ENCODE peak calls at places on chromosomes 12 and 14, in four cellular contexts. Q, K, T and F are unnamed samples.

GRCh38 chr12:131264625-131265024 is 310.9 kb downstream of the ADGRD1 start:
- DNase-seq in Q (peak), K (no peak), T (peak), F (no peak)

GRCh38 chr14:75011356-75012097 is 8.8 kb downstream of the EIF2B2 start:
- DNase-seq in K (no peak), T (no peak), Q (no peak), F (no peak)

GRCh38 chr12:78210894-78211302 is 380.2 kb downstream of the NAV3 start:
- DNase-seq in Q (no peak), T (no peak), K (no peak), F (no peak)

GRCh38 chr14:49920260-49920659 is 27.4 kb downstream of the ARF6 start:
- DNase-seq in Q (no peak), K (no peak), T (no peak), F (no peak)

GRCh38 chr12:22334696-22335290 is at the start of gene ST8SIA1:
- DNase-seq in K (peak), Q (peak), T (peak), F (peak)

GRCh38 chr14:33742166-33742565 is 208.7 kb downstream of the EGLN3 start:
- DNase-seq in T (no peak), Q (no peak), K (no peak), F (no peak)

GRCh38 chr12:75699728-75700496 is 188.5 kb upstream of the KRR1 start:
- DNase-seq in K (no peak), Q (no peak), T (no peak), F (no peak)

GRCh38 chr12:32583535-32583934 is 95.6 kb upstream of the DNM1L start:
- DNase-seq in K (no peak), T (no peak), Q (no peak), F (no peak)

GRCh38 chr14:79764288-79764687 is 447.0 kb downstream of the DIO2 start:
- DNase-seq in K (no peak), T (no peak), Q (no peak), F (no peak)

GRCh38 chr12:10562306-10562933 is 51.0 kb downstream of the MAGOHB start:
- DNase-seq in T (no peak), K (no peak), Q (no peak), F (no peak)

GRCh38 chr12:113276306-113276705 is 55.0 kb downstream of the TPCN1 start:
- DNase-seq in K (peak), Q (no peak), T (no peak), F (no peak)

GRCh38 chr14:56400426-56400825 is 179.2 kb upstream of the TMEM260 start:
- DNase-seq in T (no peak), Q (no peak), K (no peak), F (no peak)

GRCh38 chr14:23299558-23299957 is 3.1 kb downstream of the PPP1R3E start:
- DNase-seq in T (no peak), Q (peak), K (no peak), F (no peak)

GRCh38 chr12:113186666-113187325 is 1.3 kb downstream of the RITA1 start:
- DNase-seq in K (no peak), T (peak), Q (no peak), F (no peak)

GRCh38 chr12:90808568-90808967 is 146.4 kb downstream of the CCER1 start:
- DNase-seq in Q (no peak), K (no peak), T (no peak), F (no peak)

GRCh38 chr12:127670796-127671195 is 596.2 kb upstream of the TMEM132C start:
- DNase-seq in Q (no peak), T (no peak), K (no peak), F (no peak)

GRCh38 chr12:116547955-116548471 is 11.2 kb upstream of the MAP1LC3B2 start:
- DNase-seq in K (no peak), T (no peak), Q (no peak), F (no peak)

GRCh38 chr14:61663312-61663974 is 31.9 kb upstream of the HIF1A start:
- DNase-seq in T (no peak), K (no peak), Q (no peak), F (no peak)

GRCh38 chr14:31205681-31206535 is 1.7 kb downstream of the HECTD1 start:
- DNase-seq in T (no peak), K (no peak), Q (no peak), F (no peak)

GRCh38 chr14:30996892-30997659 is 28.4 kb upstream of the AP4S1 start:
- DNase-seq in K (no peak), Q (no peak), T (no peak), F (no peak)

DNA sequence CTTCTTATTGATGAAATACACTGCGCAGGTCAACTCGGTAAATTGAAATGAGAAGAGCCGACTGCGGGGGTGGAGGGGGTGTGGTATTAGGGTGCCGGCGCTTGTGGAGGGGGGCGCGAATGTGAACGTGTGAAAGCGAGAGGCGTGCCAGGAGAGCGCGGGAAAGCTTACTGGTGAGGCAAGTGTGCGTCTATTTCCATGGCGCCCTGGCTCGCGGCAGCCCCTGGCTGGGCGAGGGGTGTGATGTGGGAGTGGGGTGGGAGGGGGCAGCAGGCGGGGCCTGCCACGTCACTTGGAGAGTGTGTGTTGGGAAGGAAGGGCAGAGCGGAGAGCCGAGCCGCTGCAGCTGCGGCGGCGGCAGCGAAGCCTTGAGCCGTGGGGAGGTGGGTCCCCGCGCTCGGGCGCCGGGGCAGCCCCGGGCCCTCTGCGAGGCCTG is 88.8 kb downstream of the GALNT8 start:
- DNase-seq in T (no peak), K (no peak), Q (peak), F (no peak)
- H3K4me3 ChIP-seq in T (peak), K (peak), Q (peak), F (peak)

DNA sequence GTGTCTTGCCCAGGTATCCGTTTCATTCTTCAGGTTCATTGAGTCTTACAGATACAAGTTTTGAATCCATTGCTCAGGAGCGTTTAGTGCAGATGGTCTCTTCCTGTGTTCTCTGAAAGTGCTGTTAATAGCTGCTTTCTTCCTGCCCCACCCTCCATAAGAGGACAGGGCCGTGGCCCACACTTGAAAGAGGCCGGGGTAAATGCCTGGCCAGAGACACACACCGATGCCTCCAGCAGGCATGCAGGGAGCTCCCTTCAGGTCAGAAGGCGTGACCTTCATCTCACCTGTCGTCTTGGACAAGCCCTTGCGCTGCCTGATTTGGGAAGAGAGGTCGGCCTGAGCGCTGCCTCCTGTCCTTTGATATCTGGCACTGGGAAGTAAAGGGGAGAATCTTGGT is 11.6 kb downstream of the PRKAB1 start:
- DNase-seq in Q (no peak), T (no peak), K (no peak), F (no peak)
- TF ChIP-seq POLR2A in Q (no peak), T (no peak), K (no peak), F (no peak)

GRCh38 chr14:92497391-92497790 is 16.2 kb upstream of the RIN3 start:
- DNase-seq in Q (no peak), K (no peak), T (peak), F (peak)

GRCh38 chr14:92500491-92500941 is 13.1 kb upstream of the RIN3 start:
- DNase-seq in Q (peak), K (no peak), T (peak), F (no peak)

GRCh38 chr14:92501891-92502351 is 11.7 kb upstream of the RIN3 start:
- DNase-seq in K (no peak), Q (no peak), T (no peak), F (no peak)

GRCh38 chr14:92496458-92496857 is 17.1 kb upstream of the RIN3 start:
- DNase-seq in Q (no peak), K (no peak), T (no peak), F (peak)

GRCh38 chr14:92499216-92499615 is 14.4 kb upstream of the RIN3 start:
- DNase-seq in Q (peak), T (no peak), K (no peak), F (no peak)
- H3K4me3 ChIP-seq in Q (no peak), T (no peak), K (no peak), F (no peak)

DNA sequence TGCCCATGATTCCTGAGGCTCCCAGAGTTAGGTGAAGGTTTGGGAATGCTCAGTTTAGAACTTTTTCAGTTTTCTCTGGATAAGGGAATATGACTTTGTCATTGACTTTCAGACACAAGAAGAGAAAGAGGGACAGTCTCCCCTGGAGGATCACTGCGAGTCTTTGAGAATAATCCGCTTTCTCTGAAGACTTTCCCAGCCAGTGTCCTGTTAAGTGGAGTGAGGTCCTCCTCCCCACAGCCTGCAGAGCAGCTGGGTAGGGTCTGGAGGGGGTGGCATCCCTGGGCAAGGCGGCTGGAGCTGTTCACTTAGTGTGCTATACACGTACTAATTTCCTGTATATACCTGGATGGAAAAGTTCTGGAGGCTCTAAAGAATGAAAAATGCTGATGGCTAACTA is 8.5 kb upstream of the RAB35 start:
- DNase-seq in K (no peak), T (no peak), Q (no peak), F (no peak)
- TF ChIP-seq POLR2A in K (no peak), T (no peak), Q (no peak), F (no peak)